ENCODE peak calls at places on chromosomes 13 and 19, in eight cellular contexts. E is H54; F is T-helper 1 cell; R is frontal cortex; Q is transverse colon; J is NCI-H774; N is progenitor cell of endocrine pancreas; A is activated effector memory CD4-positive, alpha-beta T cell treated with Interleukin-2 at 50 U/mL for 16 hours. B is an unnamed sample.

GRCh38 chr19:722553-723101 is 13.9 kb downstream of the PALM start:
- DNase-seq in E (no peak), F (no peak), R (no peak), Q (no peak), J (no peak), N (no peak), A (no peak), B (no peak)

GRCh38 chr13:99173606-99174005 is 27.0 kb upstream of the UBAC2 start:
- DNase-seq in E (no peak), F (no peak), R (no peak), Q (no peak), J (no peak), N (no peak), A (no peak), B (no peak)

GRCh38 chr13:112877976-112878955 is 90.7 kb upstream of the MCF2L start:
- DNase-seq in E (no peak), F (no peak), R (no peak), Q (no peak), J (no peak), N (no peak), A (no peak), B (no peak)

GRCh38 chr13:113420833-113421600 is 32.3 kb downstream of the ADPRHL1 start:
- DNase-seq in E (no peak), F (no peak), R (no peak), Q (no peak), J (no peak), N (no peak), A (no peak), B (no peak)

GRCh38 chr13:20833900-20834679 is 60.3 kb upstream of the EEF1AKMT1 start:
- DNase-seq in E (no peak), F (no peak), R (no peak), Q (no peak), J (no peak), N (no peak), A (no peak), B (no peak)

GRCh38 chr19:6092329-6093286 is 17.7 kb downstream of the RFX2 start:
- DNase-seq in E (peak), F (no peak), R (no peak), Q (peak), J (peak), N (peak), A (no peak), B (peak)

GRCh38 chr19:31346184-31346583 is 3.1 kb downstream of the TSHZ3 start:
- DNase-seq in E (no peak), F (no peak), R (no peak), Q (no peak), J (no peak), N (no peak), A (no peak), B (no peak)

GRCh38 chr13:30022796-30023195 is 172.4 kb upstream of the UBL3 start:
- DNase-seq in E (no peak), F (no peak), R (no peak), Q (no peak), J (no peak), N (no peak), A (no peak), B (no peak)

GRCh38 chr19:8592231-8593009 is 15.2 kb upstream of the MYO1F start:
- DNase-seq in E (peak), F (peak), R (peak), Q (peak), J (no peak), N (peak), A (peak), B (no peak)